ENCODE peak calls at places on chromosomes 1 and 21, in four cellular contexts. One of them, this sample, is unnamed.

GRCh38 chr1:112614460-112615065 is 4.4 kb downstream of the ST7L start:
- DNase-seq in A549: peak
- DNase-seq in H4: peak
- DNase-seq in aorta: no peak
- DNase-seq in this sample: peak

GRCh38 chr1:94697839-94698238 is 122.3 kb upstream of the SLC44A3 start:
- DNase-seq in A549: no peak
- DNase-seq in H4: no peak
- DNase-seq in aorta: no peak
- DNase-seq in this sample: no peak

GRCh38 chr1:109502368-109502851 is 7.1 kb downstream of the AMIGO1 start:
- DNase-seq in A549: no peak
- DNase-seq in H4: no peak
- DNase-seq in aorta: no peak
- DNase-seq in this sample: no peak

GRCh38 chr1:172499636-172500141 is 33.3 kb upstream of the SUCO start:
- DNase-seq in A549: peak
- DNase-seq in H4: peak
- DNase-seq in aorta: no peak
- DNase-seq in this sample: no peak

GRCh38 chr1:12657060-12657866 is 13.4 kb downstream of the AADACL4 start:
- DNase-seq in A549: no peak
- DNase-seq in H4: no peak
- DNase-seq in aorta: no peak
- DNase-seq in this sample: no peak

GRCh38 chr21:45424854-45425795 is 20.2 kb downstream of the COL18A1 start:
- DNase-seq in A549: no peak
- DNase-seq in H4: no peak
- DNase-seq in aorta: no peak
- DNase-seq in this sample: peak

GRCh38 chr1:236623371-236624166 is 19.3 kb upstream of the HEATR1 start:
- DNase-seq in A549: no peak
- DNase-seq in H4: peak
- DNase-seq in aorta: no peak
- DNase-seq in this sample: no peak

GRCh38 chr1:42319128-42319851 is 15.7 kb downstream of the FOXJ3 start:
- DNase-seq in A549: no peak
- DNase-seq in H4: no peak
- DNase-seq in aorta: no peak
- DNase-seq in this sample: no peak